ENCODE peak calls at places on chromosomes 3 and 15, in seven cellular contexts. One of them, this sample, is unnamed.

GRCh38 chr3:43693594-43693993 is 2.9 kb downstream of the ABHD5 start:
- DNase-seq in COR-L47: no peak
- DNase-seq in stimulated activated CD4-positive, alpha-beta T cell treated with anti-CD3 and anti-CD28 coated beads, Interleukin-15, amount 100 ng/mL, for 1 hour: no peak
- DNase-seq in HEK293T: no peak
- DNase-seq in activated T-cell treated with anti-CD3 and anti-CD28 coated beads, Interleukin-2, amount 50 U/mL, for 72 hours: no peak
- DNase-seq in CD8-positive, alpha-beta T cell: no peak
- DNase-seq in GM13976: no peak
- DNase-seq in this sample: no peak

GRCh38 chr3:52872245-52872644 is 25.1 kb downstream of the STIMATE start:
- DNase-seq in HEK293T: no peak
- DNase-seq in CD8-positive, alpha-beta T cell: no peak
- DNase-seq in GM13976: no peak
- DNase-seq in stimulated activated CD4-positive, alpha-beta T cell treated with anti-CD3 and anti-CD28 coated beads, Interleukin-15, amount 100 ng/mL, for 1 hour: no peak
- DNase-seq in COR-L47: no peak
- DNase-seq in activated T-cell treated with anti-CD3 and anti-CD28 coated beads, Interleukin-2, amount 50 U/mL, for 72 hours: no peak
- DNase-seq in this sample: no peak

GRCh38 chr3:59483191-59483590 is 433.4 kb upstream of the CFAP20DC start:
- DNase-seq in activated T-cell treated with anti-CD3 and anti-CD28 coated beads, Interleukin-2, amount 50 U/mL, for 72 hours: peak
- DNase-seq in COR-L47: no peak
- DNase-seq in CD8-positive, alpha-beta T cell: no peak
- DNase-seq in GM13976: no peak
- DNase-seq in stimulated activated CD4-positive, alpha-beta T cell treated with anti-CD3 and anti-CD28 coated beads, Interleukin-15, amount 100 ng/mL, for 1 hour: no peak
- DNase-seq in HEK293T: no peak
- DNase-seq in this sample: no peak

GRCh38 chr3:43776101-43776500 is 85.4 kb downstream of the ABHD5 start:
- DNase-seq in CD8-positive, alpha-beta T cell: no peak
- DNase-seq in HEK293T: no peak
- DNase-seq in GM13976: no peak
- DNase-seq in stimulated activated CD4-positive, alpha-beta T cell treated with anti-CD3 and anti-CD28 coated beads, Interleukin-15, amount 100 ng/mL, for 1 hour: no peak
- DNase-seq in COR-L47: no peak
- DNase-seq in activated T-cell treated with anti-CD3 and anti-CD28 coated beads, Interleukin-2, amount 50 U/mL, for 72 hours: no peak
- DNase-seq in this sample: no peak

GRCh38 chr15:98844261-98844660 is 163.3 kb downstream of the PGPEP1L start:
- DNase-seq in HEK293T: no peak
- DNase-seq in CD8-positive, alpha-beta T cell: no peak
- DNase-seq in GM13976: no peak
- DNase-seq in stimulated activated CD4-positive, alpha-beta T cell treated with anti-CD3 and anti-CD28 coated beads, Interleukin-15, amount 100 ng/mL, for 1 hour: no peak
- DNase-seq in activated T-cell treated with anti-CD3 and anti-CD28 coated beads, Interleukin-2, amount 50 U/mL, for 72 hours: no peak
- DNase-seq in COR-L47: no peak
- DNase-seq in this sample: no peak

GRCh38 chr3:174197416-174197815 is 661.7 kb upstream of the NAALADL2 start:
- DNase-seq in GM13976: no peak
- DNase-seq in COR-L47: no peak
- DNase-seq in CD8-positive, alpha-beta T cell: no peak
- DNase-seq in activated T-cell treated with anti-CD3 and anti-CD28 coated beads, Interleukin-2, amount 50 U/mL, for 72 hours: no peak
- DNase-seq in stimulated activated CD4-positive, alpha-beta T cell treated with anti-CD3 and anti-CD28 coated beads, Interleukin-15, amount 100 ng/mL, for 1 hour: no peak
- DNase-seq in HEK293T: no peak
- DNase-seq in this sample: no peak

GRCh38 chr3:37662708-37663107 is 199.0 kb upstream of the CTDSPL start:
- DNase-seq in HEK293T: no peak
- DNase-seq in GM13976: no peak
- DNase-seq in COR-L47: no peak
- DNase-seq in activated T-cell treated with anti-CD3 and anti-CD28 coated beads, Interleukin-2, amount 50 U/mL, for 72 hours: no peak
- DNase-seq in stimulated activated CD4-positive, alpha-beta T cell treated with anti-CD3 and anti-CD28 coated beads, Interleukin-15, amount 100 ng/mL, for 1 hour: no peak
- DNase-seq in CD8-positive, alpha-beta T cell: no peak
- DNase-seq in this sample: no peak

GRCh38 chr3:155418426-155418825 is 124.9 kb upstream of the STRIT1 start:
- DNase-seq in CD8-positive, alpha-beta T cell: no peak
- DNase-seq in stimulated activated CD4-positive, alpha-beta T cell treated with anti-CD3 and anti-CD28 coated beads, Interleukin-15, amount 100 ng/mL, for 1 hour: no peak
- DNase-seq in COR-L47: peak
- DNase-seq in activated T-cell treated with anti-CD3 and anti-CD28 coated beads, Interleukin-2, amount 50 U/mL, for 72 hours: no peak
- DNase-seq in HEK293T: no peak
- DNase-seq in GM13976: no peak
- DNase-seq in this sample: no peak

GRCh38 chr3:173587055-173587454 is 189.5 kb downstream of the NLGN1 start:
- DNase-seq in activated T-cell treated with anti-CD3 and anti-CD28 coated beads, Interleukin-2, amount 50 U/mL, for 72 hours: no peak
- DNase-seq in GM13976: no peak
- DNase-seq in CD8-positive, alpha-beta T cell: no peak
- DNase-seq in HEK293T: no peak
- DNase-seq in COR-L47: no peak
- DNase-seq in stimulated activated CD4-positive, alpha-beta T cell treated with anti-CD3 and anti-CD28 coated beads, Interleukin-15, amount 100 ng/mL, for 1 hour: no peak
- DNase-seq in this sample: no peak

GRCh38 chr3:169295126-169295525 is 368.4 kb downstream of the MECOM start:
- DNase-seq in CD8-positive, alpha-beta T cell: no peak
- DNase-seq in GM13976: no peak
- DNase-seq in activated T-cell treated with anti-CD3 and anti-CD28 coated beads, Interleukin-2, amount 50 U/mL, for 72 hours: no peak
- DNase-seq in HEK293T: no peak
- DNase-seq in stimulated activated CD4-positive, alpha-beta T cell treated with anti-CD3 and anti-CD28 coated beads, Interleukin-15, amount 100 ng/mL, for 1 hour: no peak
- DNase-seq in COR-L47: no peak
- DNase-seq in this sample: no peak

GRCh38 chr3:10524799-10525301 is 19.5 kb upstream of the ATP2B2 start:
- DNase-seq in HEK293T: no peak
- DNase-seq in stimulated activated CD4-positive, alpha-beta T cell treated with anti-CD3 and anti-CD28 coated beads, Interleukin-15, amount 100 ng/mL, for 1 hour: no peak
- DNase-seq in activated T-cell treated with anti-CD3 and anti-CD28 coated beads, Interleukin-2, amount 50 U/mL, for 72 hours: no peak
- DNase-seq in GM13976: no peak
- DNase-seq in CD8-positive, alpha-beta T cell: no peak
- DNase-seq in COR-L47: no peak
- DNase-seq in this sample: no peak

GRCh38 chr3:189908646-189909045 is 212.1 kb downstream of the P3H2 start:
- DNase-seq in HEK293T: no peak
- DNase-seq in activated T-cell treated with anti-CD3 and anti-CD28 coated beads, Interleukin-2, amount 50 U/mL, for 72 hours: no peak
- DNase-seq in COR-L47: no peak
- DNase-seq in CD8-positive, alpha-beta T cell: no peak
- DNase-seq in GM13976: no peak
- DNase-seq in stimulated activated CD4-positive, alpha-beta T cell treated with anti-CD3 and anti-CD28 coated beads, Interleukin-15, amount 100 ng/mL, for 1 hour: no peak
- DNase-seq in this sample: no peak

GRCh38 chr3:168863561-168863960 is 767.8 kb upstream of the GOLIM4 start:
- DNase-seq in CD8-positive, alpha-beta T cell: no peak
- DNase-seq in activated T-cell treated with anti-CD3 and anti-CD28 coated beads, Interleukin-2, amount 50 U/mL, for 72 hours: no peak
- DNase-seq in COR-L47: no peak
- DNase-seq in stimulated activated CD4-positive, alpha-beta T cell treated with anti-CD3 and anti-CD28 coated beads, Interleukin-15, amount 100 ng/mL, for 1 hour: no peak
- DNase-seq in GM13976: no peak
- DNase-seq in HEK293T: no peak
- DNase-seq in this sample: no peak

GRCh38 chr3:22361465-22361864 is 610.5 kb upstream of the ZNF385D start:
- DNase-seq in stimulated activated CD4-positive, alpha-beta T cell treated with anti-CD3 and anti-CD28 coated beads, Interleukin-15, amount 100 ng/mL, for 1 hour: no peak
- DNase-seq in COR-L47: no peak
- DNase-seq in GM13976: no peak
- DNase-seq in CD8-positive, alpha-beta T cell: no peak
- DNase-seq in HEK293T: no peak
- DNase-seq in activated T-cell treated with anti-CD3 and anti-CD28 coated beads, Interleukin-2, amount 50 U/mL, for 72 hours: no peak
- DNase-seq in this sample: no peak

GRCh38 chr15:59543721-59544547 is 67.6 kb upstream of the GCNT3 start:
- DNase-seq in HEK293T: no peak
- DNase-seq in CD8-positive, alpha-beta T cell: no peak
- DNase-seq in GM13976: peak
- DNase-seq in COR-L47: no peak
- DNase-seq in stimulated activated CD4-positive, alpha-beta T cell treated with anti-CD3 and anti-CD28 coated beads, Interleukin-15, amount 100 ng/mL, for 1 hour: no peak
- DNase-seq in activated T-cell treated with anti-CD3 and anti-CD28 coated beads, Interleukin-2, amount 50 U/mL, for 72 hours: no peak
- DNase-seq in this sample: peak

GRCh38 chr3:63687569-63688233 is 35.2 kb downstream of the SNTN start:
- DNase-seq in CD8-positive, alpha-beta T cell: no peak
- DNase-seq in HEK293T: no peak
- DNase-seq in stimulated activated CD4-positive, alpha-beta T cell treated with anti-CD3 and anti-CD28 coated beads, Interleukin-15, amount 100 ng/mL, for 1 hour: no peak
- DNase-seq in GM13976: no peak
- DNase-seq in activated T-cell treated with anti-CD3 and anti-CD28 coated beads, Interleukin-2, amount 50 U/mL, for 72 hours: no peak
- DNase-seq in COR-L47: peak
- DNase-seq in this sample: no peak

GRCh38 chr3:114551770-114552526 is 258.1 kb downstream of the TIGIT start:
- DNase-seq in GM13976: no peak
- DNase-seq in HEK293T: no peak
- DNase-seq in CD8-positive, alpha-beta T cell: no peak
- DNase-seq in activated T-cell treated with anti-CD3 and anti-CD28 coated beads, Interleukin-2, amount 50 U/mL, for 72 hours: no peak
- DNase-seq in COR-L47: no peak
- DNase-seq in stimulated activated CD4-positive, alpha-beta T cell treated with anti-CD3 and anti-CD28 coated beads, Interleukin-15, amount 100 ng/mL, for 1 hour: no peak
- DNase-seq in this sample: no peak

GRCh38 chr15:77983708-77984445 is 93.6 kb downstream of the TBC1D2B start:
- DNase-seq in GM13976: no peak
- DNase-seq in stimulated activated CD4-positive, alpha-beta T cell treated with anti-CD3 and anti-CD28 coated beads, Interleukin-15, amount 100 ng/mL, for 1 hour: no peak
- DNase-seq in HEK293T: no peak
- DNase-seq in COR-L47: no peak
- DNase-seq in CD8-positive, alpha-beta T cell: no peak
- DNase-seq in activated T-cell treated with anti-CD3 and anti-CD28 coated beads, Interleukin-2, amount 50 U/mL, for 72 hours: no peak
- DNase-seq in this sample: no peak

GRCh38 chr15:98785796-98786581 is 137.7 kb downstream of the IGF1R start:
- DNase-seq in GM13976: no peak
- DNase-seq in CD8-positive, alpha-beta T cell: no peak
- DNase-seq in stimulated activated CD4-positive, alpha-beta T cell treated with anti-CD3 and anti-CD28 coated beads, Interleukin-15, amount 100 ng/mL, for 1 hour: no peak
- DNase-seq in HEK293T: no peak
- DNase-seq in COR-L47: peak
- DNase-seq in activated T-cell treated with anti-CD3 and anti-CD28 coated beads, Interleukin-2, amount 50 U/mL, for 72 hours: peak
- DNase-seq in this sample: peak

GRCh38 chr3:149701977-149702350 is 44.1 kb upstream of the WWTR1 start:
- DNase-seq in CD8-positive, alpha-beta T cell: no peak
- DNase-seq in HEK293T: no peak
- DNase-seq in stimulated activated CD4-positive, alpha-beta T cell treated with anti-CD3 and anti-CD28 coated beads, Interleukin-15, amount 100 ng/mL, for 1 hour: no peak
- DNase-seq in activated T-cell treated with anti-CD3 and anti-CD28 coated beads, Interleukin-2, amount 50 U/mL, for 72 hours: peak
- DNase-seq in GM13976: no peak
- DNase-seq in COR-L47: no peak
- DNase-seq in this sample: no peak

GRCh38 chr3:122609798-122610559 is 32.5 kb downstream of the PARP15 start:
- DNase-seq in activated T-cell treated with anti-CD3 and anti-CD28 coated beads, Interleukin-2, amount 50 U/mL, for 72 hours: peak
- DNase-seq in COR-L47: no peak
- DNase-seq in HEK293T: no peak
- DNase-seq in GM13976: peak
- DNase-seq in CD8-positive, alpha-beta T cell: no peak
- DNase-seq in stimulated activated CD4-positive, alpha-beta T cell treated with anti-CD3 and anti-CD28 coated beads, Interleukin-15, amount 100 ng/mL, for 1 hour: no peak
- DNase-seq in this sample: peak

GRCh38 chr3:20316238-20316637 is 130.2 kb upstream of the SGO1 start:
- DNase-seq in GM13976: no peak
- DNase-seq in COR-L47: no peak
- DNase-seq in stimulated activated CD4-positive, alpha-beta T cell treated with anti-CD3 and anti-CD28 coated beads, Interleukin-15, amount 100 ng/mL, for 1 hour: no peak
- DNase-seq in activated T-cell treated with anti-CD3 and anti-CD28 coated beads, Interleukin-2, amount 50 U/mL, for 72 hours: no peak
- DNase-seq in HEK293T: no peak
- DNase-seq in CD8-positive, alpha-beta T cell: no peak
- DNase-seq in this sample: no peak

GRCh38 chr3:184338538-184338945 is 1.1 kb downstream of the FAM131A start:
- DNase-seq in activated T-cell treated with anti-CD3 and anti-CD28 coated beads, Interleukin-2, amount 50 U/mL, for 72 hours: no peak
- DNase-seq in CD8-positive, alpha-beta T cell: peak
- DNase-seq in stimulated activated CD4-positive, alpha-beta T cell treated with anti-CD3 and anti-CD28 coated beads, Interleukin-15, amount 100 ng/mL, for 1 hour: no peak
- DNase-seq in HEK293T: no peak
- DNase-seq in COR-L47: peak
- DNase-seq in GM13976: no peak
- DNase-seq in this sample: no peak

GRCh38 chr3:148023994-148024393 is 614.8 kb downstream of the ZIC1 start:
- DNase-seq in GM13976: no peak
- DNase-seq in HEK293T: no peak
- DNase-seq in COR-L47: no peak
- DNase-seq in activated T-cell treated with anti-CD3 and anti-CD28 coated beads, Interleukin-2, amount 50 U/mL, for 72 hours: no peak
- DNase-seq in CD8-positive, alpha-beta T cell: no peak
- DNase-seq in stimulated activated CD4-positive, alpha-beta T cell treated with anti-CD3 and anti-CD28 coated beads, Interleukin-15, amount 100 ng/mL, for 1 hour: no peak
- DNase-seq in this sample: no peak

GRCh38 chr3:143134446-143134845 is 14.9 kb downstream of the CHST2 start:
- DNase-seq in COR-L47: peak
- DNase-seq in HEK293T: no peak
- DNase-seq in GM13976: no peak
- DNase-seq in activated T-cell treated with anti-CD3 and anti-CD28 coated beads, Interleukin-2, amount 50 U/mL, for 72 hours: no peak
- DNase-seq in stimulated activated CD4-positive, alpha-beta T cell treated with anti-CD3 and anti-CD28 coated beads, Interleukin-15, amount 100 ng/mL, for 1 hour: no peak
- DNase-seq in CD8-positive, alpha-beta T cell: no peak
- DNase-seq in this sample: no peak

GRCh38 chr15:85707519-85708338 is 87.0 kb downstream of the KLHL25 start:
- DNase-seq in stimulated activated CD4-positive, alpha-beta T cell treated with anti-CD3 and anti-CD28 coated beads, Interleukin-15, amount 100 ng/mL, for 1 hour: no peak
- DNase-seq in activated T-cell treated with anti-CD3 and anti-CD28 coated beads, Interleukin-2, amount 50 U/mL, for 72 hours: peak
- DNase-seq in CD8-positive, alpha-beta T cell: no peak
- DNase-seq in GM13976: no peak
- DNase-seq in COR-L47: no peak
- DNase-seq in HEK293T: no peak
- DNase-seq in this sample: no peak

This sample was measured in GM12878.